ENCODE peak calls at places on chromosome 1, in ten cellular contexts. O is NCI-H748 treated with DMSO at 0.1 percent for 48 hours; Q is CMK; Y is PC-3; H is astrocyte of the spinal cord; A is pancreas; E is stimulated activated CD4-positive, alpha-beta T cell treated with anti-CD3 and anti-CD28 coated beads, Interleukin-15, amount 100 ng/mL, for 1 hour; C is central memory CD4-positive, alpha-beta T cell; L is COR-L47; F is occipital lobe. N is an unnamed sample.

GRCh38 chr1:165117482-165117881 is 239.0 kb downstream of the LMX1A start:
- DNase-seq in O (no peak), Q (no peak), Y (no peak), H (no peak), A (peak; percentile 53), E (no peak), C (no peak), L (no peak), F (no peak), N (no peak)

GRCh38 chr1:201183209-201183608 is 7.4 kb upstream of the IGFN1 start:
- DNase-seq in O (peak; percentile 39), Q (no peak), Y (no peak), H (no peak), A (no peak), E (no peak), C (no peak), L (peak; percentile 32), F (no peak), N (no peak)

GRCh38 chr1:243507001-243507671 is 251.3 kb downstream of the SDCCAG8 start:
- DNase-seq in O (no peak), Q (no peak), Y (no peak), H (no peak), A (no peak), E (no peak), C (no peak), L (peak; percentile 14), F (no peak), N (no peak)

GRCh38 chr1:222653178-222653827 is 35.4 kb downstream of the MIA3 start:
- DNase-seq in O (no peak), Q (no peak), Y (no peak), H (no peak), A (no peak), E (no peak), C (no peak), L (no peak), F (no peak), N (no peak)

GRCh38 chr1:200780545-200781444 is 42.1 kb downstream of the CAMSAP2 start:
- DNase-seq in O (no peak), Q (no peak), Y (peak; percentile 32), H (peak; percentile 58), A (no peak), E (no peak), C (no peak), L (no peak), F (no peak), N (no peak)

GRCh38 chr1:42142894-42143675 is 10.1 kb upstream of the GUCA2B start:
- DNase-seq in O (peak; percentile 55), Q (no peak), Y (no peak), H (no peak), A (no peak), E (no peak), C (no peak), L (no peak), F (no peak), N (no peak)

GRCh38 chr1:222654849-222655248 is 37.0 kb downstream of the MIA3 start:
- DNase-seq in O (no peak), Q (peak; percentile 35), Y (no peak), H (peak; percentile 9), A (no peak), E (peak; percentile 27), C (peak; percentile 88), L (no peak), F (no peak), N (no peak)

GRCh38 chr1:5740865-5741860 is 251.1 kb downstream of the NPHP4 start:
- DNase-seq in O (no peak), Q (no peak), Y (no peak), H (no peak), A (peak; percentile 25), E (no peak), C (no peak), L (no peak), F (no peak), N (no peak)

GRCh38 chr1:109104364-109105151 is 9.4 kb upstream of the ELAPOR1 start:
- DNase-seq in O (no peak), Q (no peak), Y (no peak), H (no peak), A (no peak), E (no peak), C (no peak), L (no peak), F (no peak), N (no peak)

GRCh38 chr1:234558186-234558836 is 51.7 kb downstream of the IRF2BP2 start:
- DNase-seq in O (no peak), Q (peak; percentile 100), Y (no peak), H (no peak), A (no peak), E (no peak), C (no peak), L (no peak), F (no peak), N (no peak)

GRCh38 chr1:31618916-31619846 is 1.7 kb downstream of the HCRTR1 start:
- DNase-seq in O (no peak), Q (no peak), Y (no peak), H (no peak), A (no peak), E (no peak), C (no peak), L (no peak), F (no peak), N (no peak)

GRCh38 chr1:245673920-245674414 is 519.2 kb downstream of the KIF26B start:
- DNase-seq in O (no peak), Q (no peak), Y (peak; percentile 13), H (no peak), A (no peak), E (no peak), C (no peak), L (no peak), F (no peak), N (no peak)

GRCh38 chr1:69221492-69221990 is 346.2 kb upstream of the LRRC7 start:
- DNase-seq in O (peak; percentile 27), Q (no peak), Y (no peak), H (no peak), A (no peak), E (no peak), C (no peak), L (peak; percentile 84), F (no peak), N (no peak)

GRCh38 chr1:54716299-54717047 is 812 bp downstream of the TTC4 start:
- DNase-seq in O (no peak), Q (no peak), Y (peak; percentile 68), H (peak; percentile 69), A (no peak), E (no peak), C (no peak), L (no peak), F (no peak), N (no peak)

GRCh38 chr1:99465176-99465900 is 180.6 kb upstream of the PALMD start:
- DNase-seq in O (no peak), Q (no peak), Y (peak; percentile 70), H (peak; percentile 45), A (no peak), E (no peak), C (no peak), L (no peak), F (no peak), N (no peak)

GRCh38 chr1:29579821-29580425 is 343.6 kb downstream of the PTPRU start:
- DNase-seq in O (no peak), Q (no peak), Y (peak; percentile 76), H (peak; percentile 82), A (no peak), E (no peak), C (no peak), L (no peak), F (no peak), N (no peak)

GRCh38 chr1:236471653-236472052 is 52.1 kb upstream of the LGALS8 start:
- DNase-seq in O (no peak), Q (no peak), Y (no peak), H (no peak), A (no peak), E (no peak), C (no peak), L (peak; percentile 49), F (no peak), N (peak; percentile 65)

GRCh38 chr1:235648954-235649721 is 446 bp downstream of the GNG4 start:
- DNase-seq in O (peak; percentile 26), Q (no peak), Y (peak; percentile 38), H (peak; percentile 68), A (peak; percentile 83), E (peak; percentile 44), C (peak; percentile 59), L (peak; percentile 59), F (no peak), N (no peak)

GRCh38 chr1:241637046-241637590 is 3.1 kb downstream of the CHML start:
- DNase-seq in O (no peak), Q (no peak), Y (peak; percentile 78), H (no peak), A (no peak), E (no peak), C (no peak), L (no peak), F (no peak), N (no peak)

GRCh38 chr1:212225416-212225815 is 59.8 kb upstream of the PPP2R5A start:
- DNase-seq in O (no peak), Q (no peak), Y (no peak), H (no peak), A (no peak), E (no peak), C (peak; percentile 69), L (no peak), F (no peak), N (no peak)

GRCh38 chr1:69993787-69994186 is 211.6 kb downstream of the LRRC40 start:
- DNase-seq in O (no peak), Q (no peak), Y (no peak), H (no peak), A (no peak), E (no peak), C (no peak), L (no peak), F (no peak), N (no peak)

GRCh38 chr1:53769184-53769583 is 30.2 kb upstream of the GLIS1 start:
- DNase-seq in O (no peak), Q (no peak), Y (no peak), H (no peak), A (no peak), E (no peak), C (no peak), L (no peak), F (no peak), N (no peak)

GRCh38 chr1:166902279-166902678 is 26.2 kb upstream of the TADA1 start:
- DNase-seq in O (no peak), Q (peak; percentile 21), Y (peak; percentile 74), H (peak; percentile 46), A (no peak), E (no peak), C (no peak), L (no peak), F (no peak), N (no peak)

GRCh38 chr1:4702464-4702863 is 48.1 kb downstream of the AJAP1 start:
- DNase-seq in O (no peak), Q (no peak), Y (no peak), H (no peak), A (no peak), E (no peak), C (no peak), L (no peak), F (no peak), N (no peak)

GRCh38 chr1:63255153-63255552 is 67.2 kb upstream of the FOXD3 start:
- DNase-seq in O (no peak), Q (no peak), Y (no peak), H (no peak), A (no peak), E (no peak), C (no peak), L (no peak), F (no peak), N (no peak)

GRCh38 chr1:18230840-18231239 is 123.2 kb downstream of the IGSF21 start:
- DNase-seq in O (no peak), Q (no peak), Y (no peak), H (no peak), A (no peak), E (no peak), C (no peak), L (no peak), F (no peak), N (no peak)

GRCh38 chr1:94025383-94026340 is 95.3 kb downstream of the ABCA4 start:
- DNase-seq in O (no peak), Q (no peak), Y (peak; percentile 90), H (peak; percentile 77), A (no peak), E (no peak), C (no peak), L (no peak), F (peak; percentile 20), N (no peak)

GRCh38 chr1:190737191-190737590 is 259.5 kb upstream of the BRINP3 start:
- DNase-seq in O (no peak), Q (no peak), Y (no peak), H (no peak), A (no peak), E (no peak), C (no peak), L (no peak), F (no peak), N (no peak)

N was measured in NCI-H2081 treated with DMSO at 0.1 percent for 48 hours.